ENCODE peak calls at places on chromosome 3, in eight cellular contexts. One of them, this sample, is unnamed.

GRCh38 chr3:37163262-37164020 is 10.9 kb downstream of the LRRFIP2 start:
- DNase-seq in neural crest cell: no peak
- DNase-seq in mucosa of descending colon: no peak
- DNase-seq in astrocyte of the cerebellum: peak; percentile 62
- DNase-seq in stimulated activated CD4-positive, alpha-beta T cell treated with anti-CD3 and anti-CD28 coated beads, Interleukin-12 subunit alpha, Interleukin-12 subunit beta, amount 100 ng/mL, for 48 hours: peak; percentile 37
- DNase-seq in hepatocyte: no peak
- DNase-seq in Panc1: no peak
- DNase-seq in IMR-90: peak; percentile 82
- DNase-seq in this sample: no peak

GRCh38 chr3:10940106-10940505 is 52.4 kb upstream of the SLC6A1 start:
- DNase-seq in neural crest cell: no peak
- DNase-seq in mucosa of descending colon: no peak
- DNase-seq in astrocyte of the cerebellum: no peak
- DNase-seq in stimulated activated CD4-positive, alpha-beta T cell treated with anti-CD3 and anti-CD28 coated beads, Interleukin-12 subunit alpha, Interleukin-12 subunit beta, amount 100 ng/mL, for 48 hours: no peak
- DNase-seq in hepatocyte: no peak
- DNase-seq in Panc1: no peak
- DNase-seq in IMR-90: no peak
- DNase-seq in this sample: no peak

GRCh38 chr3:126109146-126109859 is 25.4 kb upstream of the SLC41A3 start:
- DNase-seq in neural crest cell: no peak
- DNase-seq in mucosa of descending colon: no peak
- DNase-seq in astrocyte of the cerebellum: no peak
- DNase-seq in stimulated activated CD4-positive, alpha-beta T cell treated with anti-CD3 and anti-CD28 coated beads, Interleukin-12 subunit alpha, Interleukin-12 subunit beta, amount 100 ng/mL, for 48 hours: no peak
- DNase-seq in hepatocyte: peak; percentile 1
- DNase-seq in Panc1: no peak
- DNase-seq in IMR-90: no peak
- DNase-seq in this sample: no peak

GRCh38 chr3:541328-541727 is 344.8 kb downstream of the CHL1 start:
- DNase-seq in neural crest cell: no peak
- DNase-seq in mucosa of descending colon: no peak
- DNase-seq in astrocyte of the cerebellum: no peak
- DNase-seq in stimulated activated CD4-positive, alpha-beta T cell treated with anti-CD3 and anti-CD28 coated beads, Interleukin-12 subunit alpha, Interleukin-12 subunit beta, amount 100 ng/mL, for 48 hours: no peak
- DNase-seq in hepatocyte: peak; percentile 38
- DNase-seq in Panc1: no peak
- DNase-seq in IMR-90: no peak
- DNase-seq in this sample: no peak

GRCh38 chr3:197226179-197226578 is 72.2 kb downstream of the DLG1 start:
- DNase-seq in neural crest cell: peak; percentile 6
- DNase-seq in mucosa of descending colon: no peak
- DNase-seq in astrocyte of the cerebellum: no peak
- DNase-seq in stimulated activated CD4-positive, alpha-beta T cell treated with anti-CD3 and anti-CD28 coated beads, Interleukin-12 subunit alpha, Interleukin-12 subunit beta, amount 100 ng/mL, for 48 hours: no peak
- DNase-seq in hepatocyte: no peak
- DNase-seq in Panc1: no peak
- DNase-seq in IMR-90: no peak
- DNase-seq in this sample: no peak

GRCh38 chr3:10496121-10496863 is 9.1 kb downstream of the ATP2B2 start:
- DNase-seq in neural crest cell: no peak
- DNase-seq in mucosa of descending colon: no peak
- DNase-seq in astrocyte of the cerebellum: no peak
- DNase-seq in stimulated activated CD4-positive, alpha-beta T cell treated with anti-CD3 and anti-CD28 coated beads, Interleukin-12 subunit alpha, Interleukin-12 subunit beta, amount 100 ng/mL, for 48 hours: no peak
- DNase-seq in hepatocyte: no peak
- DNase-seq in Panc1: no peak
- DNase-seq in IMR-90: no peak
- DNase-seq in this sample: no peak

GRCh38 chr3:69565316-69565715 is 173.9 kb upstream of the MITF start:
- DNase-seq in neural crest cell: no peak
- DNase-seq in mucosa of descending colon: no peak
- DNase-seq in astrocyte of the cerebellum: no peak
- DNase-seq in stimulated activated CD4-positive, alpha-beta T cell treated with anti-CD3 and anti-CD28 coated beads, Interleukin-12 subunit alpha, Interleukin-12 subunit beta, amount 100 ng/mL, for 48 hours: no peak
- DNase-seq in hepatocyte: no peak
- DNase-seq in Panc1: no peak
- DNase-seq in IMR-90: no peak
- DNase-seq in this sample: no peak

GRCh38 chr3:168051579-168052183 is 44.0 kb downstream of the GOLIM4 start:
- DNase-seq in neural crest cell: no peak
- DNase-seq in mucosa of descending colon: no peak
- DNase-seq in astrocyte of the cerebellum: no peak
- DNase-seq in stimulated activated CD4-positive, alpha-beta T cell treated with anti-CD3 and anti-CD28 coated beads, Interleukin-12 subunit alpha, Interleukin-12 subunit beta, amount 100 ng/mL, for 48 hours: no peak
- DNase-seq in hepatocyte: no peak
- DNase-seq in Panc1: no peak
- DNase-seq in IMR-90: peak; percentile 89
- DNase-seq in this sample: no peak

GRCh38 chr3:149507491-149508324 is 33.2 kb downstream of the TM4SF4 start:
- DNase-seq in neural crest cell: no peak
- DNase-seq in mucosa of descending colon: no peak
- DNase-seq in astrocyte of the cerebellum: no peak
- DNase-seq in stimulated activated CD4-positive, alpha-beta T cell treated with anti-CD3 and anti-CD28 coated beads, Interleukin-12 subunit alpha, Interleukin-12 subunit beta, amount 100 ng/mL, for 48 hours: no peak
- DNase-seq in hepatocyte: no peak
- DNase-seq in Panc1: no peak
- DNase-seq in IMR-90: no peak
- DNase-seq in this sample: no peak

GRCh38 chr3:40970067-40970466 is 229.2 kb upstream of the CTNNB1 start:
- DNase-seq in neural crest cell: no peak
- DNase-seq in mucosa of descending colon: no peak
- DNase-seq in astrocyte of the cerebellum: no peak
- DNase-seq in stimulated activated CD4-positive, alpha-beta T cell treated with anti-CD3 and anti-CD28 coated beads, Interleukin-12 subunit alpha, Interleukin-12 subunit beta, amount 100 ng/mL, for 48 hours: no peak
- DNase-seq in hepatocyte: no peak
- DNase-seq in Panc1: no peak
- DNase-seq in IMR-90: no peak
- DNase-seq in this sample: no peak

GRCh38 chr3:122774564-122774963 is 19.1 kb downstream of the HSPBAP1 start:
- DNase-seq in neural crest cell: no peak
- DNase-seq in mucosa of descending colon: no peak
- DNase-seq in astrocyte of the cerebellum: no peak
- DNase-seq in stimulated activated CD4-positive, alpha-beta T cell treated with anti-CD3 and anti-CD28 coated beads, Interleukin-12 subunit alpha, Interleukin-12 subunit beta, amount 100 ng/mL, for 48 hours: no peak
- DNase-seq in hepatocyte: no peak
- DNase-seq in Panc1: no peak
- DNase-seq in IMR-90: peak; percentile 75
- DNase-seq in this sample: no peak

GRCh38 chr3:61719278-61719977 is 158.1 kb downstream of the PTPRG start:
- DNase-seq in neural crest cell: no peak
- DNase-seq in mucosa of descending colon: no peak
- DNase-seq in astrocyte of the cerebellum: no peak
- DNase-seq in stimulated activated CD4-positive, alpha-beta T cell treated with anti-CD3 and anti-CD28 coated beads, Interleukin-12 subunit alpha, Interleukin-12 subunit beta, amount 100 ng/mL, for 48 hours: no peak
- DNase-seq in hepatocyte: no peak
- DNase-seq in Panc1: no peak
- DNase-seq in IMR-90: no peak
- DNase-seq in this sample: no peak

GRCh38 chr3:184727357-184728060 is 15.6 kb upstream of the MAGEF1 start:
- DNase-seq in neural crest cell: peak; percentile 58
- DNase-seq in mucosa of descending colon: no peak
- DNase-seq in astrocyte of the cerebellum: peak; percentile 39
- DNase-seq in stimulated activated CD4-positive, alpha-beta T cell treated with anti-CD3 and anti-CD28 coated beads, Interleukin-12 subunit alpha, Interleukin-12 subunit beta, amount 100 ng/mL, for 48 hours: peak; percentile 11
- DNase-seq in hepatocyte: peak; percentile 90
- DNase-seq in Panc1: no peak
- DNase-seq in IMR-90: peak; percentile 72
- DNase-seq in this sample: peak; percentile 80

GRCh38 chr3:25045291-25045690 is 382.8 kb upstream of the RARB start:
- DNase-seq in neural crest cell: peak; percentile 11
- DNase-seq in mucosa of descending colon: no peak
- DNase-seq in astrocyte of the cerebellum: no peak
- DNase-seq in stimulated activated CD4-positive, alpha-beta T cell treated with anti-CD3 and anti-CD28 coated beads, Interleukin-12 subunit alpha, Interleukin-12 subunit beta, amount 100 ng/mL, for 48 hours: no peak
- DNase-seq in hepatocyte: peak; percentile 32
- DNase-seq in Panc1: no peak
- DNase-seq in IMR-90: no peak
- DNase-seq in this sample: no peak

GRCh38 chr3:151852074-151852811 is 21.2 kb upstream of the SUCNR1 start:
- DNase-seq in neural crest cell: no peak
- DNase-seq in mucosa of descending colon: no peak
- DNase-seq in astrocyte of the cerebellum: no peak
- DNase-seq in stimulated activated CD4-positive, alpha-beta T cell treated with anti-CD3 and anti-CD28 coated beads, Interleukin-12 subunit alpha, Interleukin-12 subunit beta, amount 100 ng/mL, for 48 hours: no peak
- DNase-seq in hepatocyte: no peak
- DNase-seq in Panc1: no peak
- DNase-seq in IMR-90: no peak
- DNase-seq in this sample: no peak

GRCh38 chr3:31532587-31533168 is at the start of gene STT3B:
- DNase-seq in neural crest cell: peak; percentile 63
- DNase-seq in mucosa of descending colon: peak; percentile 90
- DNase-seq in astrocyte of the cerebellum: no peak
- DNase-seq in stimulated activated CD4-positive, alpha-beta T cell treated with anti-CD3 and anti-CD28 coated beads, Interleukin-12 subunit alpha, Interleukin-12 subunit beta, amount 100 ng/mL, for 48 hours: peak; percentile 77
- DNase-seq in hepatocyte: peak; percentile 86
- DNase-seq in Panc1: no peak
- DNase-seq in IMR-90: peak; percentile 75
- DNase-seq in this sample: peak; percentile 87

GRCh38 chr3:170130532-170130931 is 51.0 kb downstream of the PHC3 start:
- DNase-seq in neural crest cell: no peak
- DNase-seq in mucosa of descending colon: no peak
- DNase-seq in astrocyte of the cerebellum: no peak
- DNase-seq in stimulated activated CD4-positive, alpha-beta T cell treated with anti-CD3 and anti-CD28 coated beads, Interleukin-12 subunit alpha, Interleukin-12 subunit beta, amount 100 ng/mL, for 48 hours: no peak
- DNase-seq in hepatocyte: no peak
- DNase-seq in Panc1: no peak
- DNase-seq in IMR-90: no peak
- DNase-seq in this sample: peak; percentile 31

GRCh38 chr3:103906304-103906703 is 1460.4 kb upstream of the ALCAM start:
- DNase-seq in neural crest cell: no peak
- DNase-seq in mucosa of descending colon: no peak
- DNase-seq in astrocyte of the cerebellum: no peak
- DNase-seq in stimulated activated CD4-positive, alpha-beta T cell treated with anti-CD3 and anti-CD28 coated beads, Interleukin-12 subunit alpha, Interleukin-12 subunit beta, amount 100 ng/mL, for 48 hours: no peak
- DNase-seq in hepatocyte: no peak
- DNase-seq in Panc1: no peak
- DNase-seq in IMR-90: no peak
- DNase-seq in this sample: no peak

GRCh38 chr3:55720614-55721013 is 233.5 kb upstream of the WNT5A start:
- DNase-seq in neural crest cell: no peak
- DNase-seq in mucosa of descending colon: no peak
- DNase-seq in astrocyte of the cerebellum: peak; percentile 53
- DNase-seq in stimulated activated CD4-positive, alpha-beta T cell treated with anti-CD3 and anti-CD28 coated beads, Interleukin-12 subunit alpha, Interleukin-12 subunit beta, amount 100 ng/mL, for 48 hours: no peak
- DNase-seq in hepatocyte: peak; percentile 23
- DNase-seq in Panc1: no peak
- DNase-seq in IMR-90: peak; percentile 80
- DNase-seq in this sample: peak; percentile 7

GRCh38 chr3:126750760-126751129 is 46.7 kb downstream of the CHCHD6 start:
- DNase-seq in neural crest cell: no peak
- DNase-seq in mucosa of descending colon: no peak
- DNase-seq in astrocyte of the cerebellum: no peak
- DNase-seq in stimulated activated CD4-positive, alpha-beta T cell treated with anti-CD3 and anti-CD28 coated beads, Interleukin-12 subunit alpha, Interleukin-12 subunit beta, amount 100 ng/mL, for 48 hours: no peak
- DNase-seq in hepatocyte: no peak
- DNase-seq in Panc1: no peak
- DNase-seq in IMR-90: no peak
- DNase-seq in this sample: no peak

GRCh38 chr3:175651716-175652115 is 792.6 kb downstream of the NAALADL2 start:
- DNase-seq in neural crest cell: no peak
- DNase-seq in mucosa of descending colon: no peak
- DNase-seq in astrocyte of the cerebellum: no peak
- DNase-seq in stimulated activated CD4-positive, alpha-beta T cell treated with anti-CD3 and anti-CD28 coated beads, Interleukin-12 subunit alpha, Interleukin-12 subunit beta, amount 100 ng/mL, for 48 hours: no peak
- DNase-seq in hepatocyte: no peak
- DNase-seq in Panc1: no peak
- DNase-seq in IMR-90: peak; percentile 19
- DNase-seq in this sample: no peak

GRCh38 chr3:69855436-69856162 is 116.3 kb downstream of the MITF start:
- DNase-seq in neural crest cell: no peak
- DNase-seq in mucosa of descending colon: no peak
- DNase-seq in astrocyte of the cerebellum: peak; percentile 23
- DNase-seq in stimulated activated CD4-positive, alpha-beta T cell treated with anti-CD3 and anti-CD28 coated beads, Interleukin-12 subunit alpha, Interleukin-12 subunit beta, amount 100 ng/mL, for 48 hours: no peak
- DNase-seq in hepatocyte: peak; percentile 41
- DNase-seq in Panc1: no peak
- DNase-seq in IMR-90: peak; percentile 64
- DNase-seq in this sample: peak; percentile 13

GRCh38 chr3:122074621-122075265 is 19.6 kb downstream of the CD86 start:
- DNase-seq in neural crest cell: no peak
- DNase-seq in mucosa of descending colon: no peak
- DNase-seq in astrocyte of the cerebellum: no peak
- DNase-seq in stimulated activated CD4-positive, alpha-beta T cell treated with anti-CD3 and anti-CD28 coated beads, Interleukin-12 subunit alpha, Interleukin-12 subunit beta, amount 100 ng/mL, for 48 hours: no peak
- DNase-seq in hepatocyte: no peak
- DNase-seq in Panc1: no peak
- DNase-seq in IMR-90: no peak
- DNase-seq in this sample: peak; percentile 34

GRCh38 chr3:17432237-17432636 is 310.2 kb downstream of the TBC1D5 start:
- DNase-seq in neural crest cell: no peak
- DNase-seq in mucosa of descending colon: no peak
- DNase-seq in astrocyte of the cerebellum: no peak
- DNase-seq in stimulated activated CD4-positive, alpha-beta T cell treated with anti-CD3 and anti-CD28 coated beads, Interleukin-12 subunit alpha, Interleukin-12 subunit beta, amount 100 ng/mL, for 48 hours: no peak
- DNase-seq in hepatocyte: no peak
- DNase-seq in Panc1: no peak
- DNase-seq in IMR-90: peak; percentile 16
- DNase-seq in this sample: no peak

GRCh38 chr3:123202451-123202850 is 708 bp downstream of the SEC22A start:
- DNase-seq in neural crest cell: no peak
- DNase-seq in mucosa of descending colon: no peak
- DNase-seq in astrocyte of the cerebellum: no peak
- DNase-seq in stimulated activated CD4-positive, alpha-beta T cell treated with anti-CD3 and anti-CD28 coated beads, Interleukin-12 subunit alpha, Interleukin-12 subunit beta, amount 100 ng/mL, for 48 hours: no peak
- DNase-seq in hepatocyte: peak; percentile 32
- DNase-seq in Panc1: no peak
- DNase-seq in IMR-90: peak; percentile 2
- DNase-seq in this sample: peak; percentile 32

GRCh38 chr3:124607163-124607562 is 123.1 kb upstream of the UMPS start:
- DNase-seq in neural crest cell: no peak
- DNase-seq in mucosa of descending colon: no peak
- DNase-seq in astrocyte of the cerebellum: peak; percentile 73
- DNase-seq in stimulated activated CD4-positive, alpha-beta T cell treated with anti-CD3 and anti-CD28 coated beads, Interleukin-12 subunit alpha, Interleukin-12 subunit beta, amount 100 ng/mL, for 48 hours: no peak
- DNase-seq in hepatocyte: no peak
- DNase-seq in Panc1: no peak
- DNase-seq in IMR-90: peak; percentile 83
- DNase-seq in this sample: no peak

GRCh38 chr3:128170866-128171516 is 17.7 kb downstream of the EEFSEC start:
- DNase-seq in neural crest cell: peak; percentile 55
- DNase-seq in mucosa of descending colon: peak; percentile 35
- DNase-seq in astrocyte of the cerebellum: peak; percentile 69
- DNase-seq in stimulated activated CD4-positive, alpha-beta T cell treated with anti-CD3 and anti-CD28 coated beads, Interleukin-12 subunit alpha, Interleukin-12 subunit beta, amount 100 ng/mL, for 48 hours: no peak
- DNase-seq in hepatocyte: peak; percentile 86
- DNase-seq in Panc1: peak; percentile 36
- DNase-seq in IMR-90: peak; percentile 83
- DNase-seq in this sample: peak; percentile 15

GRCh38 chr3:113736548-113737089 is 9.4 kb downstream of the NAA50 start:
- DNase-seq in neural crest cell: peak; percentile 5
- DNase-seq in mucosa of descending colon: no peak
- DNase-seq in astrocyte of the cerebellum: peak; percentile 63
- DNase-seq in stimulated activated CD4-positive, alpha-beta T cell treated with anti-CD3 and anti-CD28 coated beads, Interleukin-12 subunit alpha, Interleukin-12 subunit beta, amount 100 ng/mL, for 48 hours: no peak
- DNase-seq in hepatocyte: peak; percentile 74
- DNase-seq in Panc1: no peak
- DNase-seq in IMR-90: peak; percentile 73
- DNase-seq in this sample: peak; percentile 86

GRCh38 chr3:133890972-133891644 is 4.6 kb downstream of the RAB6B start:
- DNase-seq in neural crest cell: no peak
- DNase-seq in mucosa of descending colon: no peak
- DNase-seq in astrocyte of the cerebellum: no peak
- DNase-seq in stimulated activated CD4-positive, alpha-beta T cell treated with anti-CD3 and anti-CD28 coated beads, Interleukin-12 subunit alpha, Interleukin-12 subunit beta, amount 100 ng/mL, for 48 hours: no peak
- DNase-seq in hepatocyte: no peak
- DNase-seq in Panc1: no peak
- DNase-seq in IMR-90: no peak
- DNase-seq in this sample: no peak

GRCh38 chr3:44477312-44478030 is at the start of gene ZNF445:
- DNase-seq in neural crest cell: peak; percentile 73
- DNase-seq in mucosa of descending colon: peak; percentile 86
- DNase-seq in astrocyte of the cerebellum: peak; percentile 36
- DNase-seq in stimulated activated CD4-positive, alpha-beta T cell treated with anti-CD3 and anti-CD28 coated beads, Interleukin-12 subunit alpha, Interleukin-12 subunit beta, amount 100 ng/mL, for 48 hours: peak; percentile 73
- DNase-seq in hepatocyte: peak; percentile 92
- DNase-seq in Panc1: peak; percentile 2
- DNase-seq in IMR-90: peak; percentile 74
- DNase-seq in this sample: peak; percentile 74

GRCh38 chr3:183253364-183253960 is 409 bp downstream of the B3GNT5 start:
- DNase-seq in neural crest cell: peak; percentile 29
- DNase-seq in mucosa of descending colon: peak; percentile 82
- DNase-seq in astrocyte of the cerebellum: peak; percentile 49
- DNase-seq in stimulated activated CD4-positive, alpha-beta T cell treated with anti-CD3 and anti-CD28 coated beads, Interleukin-12 subunit alpha, Interleukin-12 subunit beta, amount 100 ng/mL, for 48 hours: no peak
- DNase-seq in hepatocyte: peak; percentile 70
- DNase-seq in Panc1: no peak
- DNase-seq in IMR-90: peak; percentile 41
- DNase-seq in this sample: no peak

GRCh38 chr3:192515661-192516040 is 211.7 kb downstream of the FGF12 start:
- DNase-seq in neural crest cell: no peak
- DNase-seq in mucosa of descending colon: no peak
- DNase-seq in astrocyte of the cerebellum: no peak
- DNase-seq in stimulated activated CD4-positive, alpha-beta T cell treated with anti-CD3 and anti-CD28 coated beads, Interleukin-12 subunit alpha, Interleukin-12 subunit beta, amount 100 ng/mL, for 48 hours: no peak
- DNase-seq in hepatocyte: no peak
- DNase-seq in Panc1: no peak
- DNase-seq in IMR-90: no peak
- DNase-seq in this sample: no peak

GRCh38 chr3:53808496-53808895 is 37.7 kb downstream of the CHDH start:
- DNase-seq in neural crest cell: no peak
- DNase-seq in mucosa of descending colon: no peak
- DNase-seq in astrocyte of the cerebellum: no peak
- DNase-seq in stimulated activated CD4-positive, alpha-beta T cell treated with anti-CD3 and anti-CD28 coated beads, Interleukin-12 subunit alpha, Interleukin-12 subunit beta, amount 100 ng/mL, for 48 hours: no peak
- DNase-seq in hepatocyte: no peak
- DNase-seq in Panc1: no peak
- DNase-seq in IMR-90: no peak
- DNase-seq in this sample: no peak

GRCh38 chr3:66423791-66424190 is 77.0 kb downstream of the LRIG1 start:
- DNase-seq in neural crest cell: no peak
- DNase-seq in mucosa of descending colon: no peak
- DNase-seq in astrocyte of the cerebellum: no peak
- DNase-seq in stimulated activated CD4-positive, alpha-beta T cell treated with anti-CD3 and anti-CD28 coated beads, Interleukin-12 subunit alpha, Interleukin-12 subunit beta, amount 100 ng/mL, for 48 hours: no peak
- DNase-seq in hepatocyte: no peak
- DNase-seq in Panc1: no peak
- DNase-seq in IMR-90: peak; percentile 96
- DNase-seq in this sample: no peak